ENCODE peak calls at places on chromosomes 1 and 21, in eight cellular contexts. N, D, F, E, X, V, H and A are unnamed samples.

GRCh38 chr1:209747580-209748262 is 8.1 kb upstream of the TRAF3IP3 start:
- DNase-seq in F (peak), D (peak), V (peak), X (peak), N (peak), H (peak), E (peak), A (peak)

GRCh38 chr1:245197911-245198379 is 43.2 kb downstream of the KIF26B start:
- DNase-seq in F (no peak), V (no peak), X (no peak), H (no peak), E (no peak), D (no peak), N (peak), A (no peak)

GRCh38 chr1:8925406-8925805 is 20.3 kb upstream of the CA6 start:
- DNase-seq in E (no peak), X (no peak), V (no peak), H (no peak), N (no peak), F (no peak), D (no peak), A (no peak)

GRCh38 chr1:157360021-157360390 is 192.3 kb downstream of the FCRL5 start:
- DNase-seq in X (no peak), F (no peak), H (no peak), E (no peak), N (no peak), D (no peak), V (no peak), A (no peak)

GRCh38 chr21:36980280-36981048 is 14.0 kb upstream of the HLCS start:
- DNase-seq in H (peak), D (peak), V (no peak), N (no peak), X (peak), E (no peak), F (peak), A (no peak)

GRCh38 chr1:61184035-61184713 is 101.8 kb downstream of the NFIA start:
- DNase-seq in D (peak), X (peak), V (peak), F (peak), E (no peak), N (peak), H (peak), A (peak)

GRCh38 chr1:29686012-29686930 is 449.9 kb downstream of the PTPRU start:
- DNase-seq in X (no peak), D (no peak), F (no peak), E (no peak), N (no peak), H (no peak), V (no peak), A (no peak)

GRCh38 chr1:107664882-107665871 is 299.8 kb downstream of the VAV3 start:
- DNase-seq in N (no peak), E (no peak), H (no peak), V (no peak), D (no peak), X (peak), F (no peak), A (no peak)

DNA sequence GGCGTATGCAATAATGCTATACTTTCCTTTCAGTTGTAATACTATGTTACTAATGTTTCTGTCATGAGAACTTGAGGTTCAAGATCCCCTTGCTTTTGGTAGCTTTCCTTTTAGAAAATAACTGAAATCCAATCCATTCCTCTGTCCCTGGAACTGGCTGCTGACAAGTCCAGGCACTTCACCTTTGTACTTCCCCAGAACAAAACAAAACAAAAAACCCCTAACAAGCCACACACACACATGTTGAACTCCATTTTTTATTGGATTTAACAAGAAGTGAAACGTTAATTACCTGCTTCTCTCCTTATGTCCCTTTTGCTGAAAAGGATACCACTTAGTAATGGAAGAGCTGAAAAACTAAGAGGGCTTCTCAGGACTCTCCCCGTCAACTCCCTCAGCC is 26.1 kb upstream of the SDC3 start:
- DNase-seq in H (no peak), D (no peak), F (no peak), N (no peak), E (no peak), V (no peak), X (no peak), A (no peak)
- H3K27ac ChIP-seq in H (no peak), D (no peak), F (no peak), N (no peak), E (peak), V (no peak), X (no peak), A (no peak)

GRCh38 chr1:207959141-207959825 is 48.4 kb upstream of the CD34 start:
- DNase-seq in H (peak), D (peak), X (peak), E (no peak), V (peak), F (peak), N (peak), A (peak)
- H3K27ac ChIP-seq in H (peak), D (peak), X (peak), E (no peak), V (peak), F (peak), N (no peak), A (peak)

DNA sequence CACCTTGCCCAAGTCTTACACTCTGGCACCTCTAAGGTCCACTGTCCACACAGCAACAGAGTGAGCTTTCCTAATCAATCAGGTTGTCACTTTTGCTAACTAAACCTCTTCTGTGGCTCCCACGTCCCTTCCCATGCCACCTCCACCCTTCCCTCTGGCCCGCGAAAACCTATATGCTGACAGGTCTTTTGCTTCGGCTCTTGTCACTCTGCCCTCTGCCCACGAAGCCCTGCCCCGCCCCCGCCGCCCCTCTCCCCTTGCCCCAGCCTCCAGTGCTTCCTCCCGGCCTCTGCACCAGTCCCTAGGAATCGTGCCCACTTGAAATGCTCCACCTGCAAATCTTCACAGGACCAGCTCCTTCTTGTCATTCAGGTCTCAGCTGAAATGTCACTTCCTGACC is 8.1 kb downstream of the TP53BP2 start:
- DNase-seq in V (no peak), H (no peak), F (no peak), X (no peak), N (no peak), E (no peak), D (no peak), A (no peak)
- H3K27ac ChIP-seq in V (no peak), H (no peak), F (no peak), X (no peak), N (no peak), E (no peak), D (no peak), A (no peak)

GRCh38 chr1:2210786-2211185 is 16.2 kb upstream of the FAAP20 start:
- DNase-seq in N (no peak), H (no peak), V (no peak), D (no peak), E (no peak), F (peak), X (no peak), A (no peak)
- H3K27ac ChIP-seq in N (no peak), H (peak), V (peak), D (no peak), E (no peak), F (no peak), X (peak), A (no peak)

DNA sequence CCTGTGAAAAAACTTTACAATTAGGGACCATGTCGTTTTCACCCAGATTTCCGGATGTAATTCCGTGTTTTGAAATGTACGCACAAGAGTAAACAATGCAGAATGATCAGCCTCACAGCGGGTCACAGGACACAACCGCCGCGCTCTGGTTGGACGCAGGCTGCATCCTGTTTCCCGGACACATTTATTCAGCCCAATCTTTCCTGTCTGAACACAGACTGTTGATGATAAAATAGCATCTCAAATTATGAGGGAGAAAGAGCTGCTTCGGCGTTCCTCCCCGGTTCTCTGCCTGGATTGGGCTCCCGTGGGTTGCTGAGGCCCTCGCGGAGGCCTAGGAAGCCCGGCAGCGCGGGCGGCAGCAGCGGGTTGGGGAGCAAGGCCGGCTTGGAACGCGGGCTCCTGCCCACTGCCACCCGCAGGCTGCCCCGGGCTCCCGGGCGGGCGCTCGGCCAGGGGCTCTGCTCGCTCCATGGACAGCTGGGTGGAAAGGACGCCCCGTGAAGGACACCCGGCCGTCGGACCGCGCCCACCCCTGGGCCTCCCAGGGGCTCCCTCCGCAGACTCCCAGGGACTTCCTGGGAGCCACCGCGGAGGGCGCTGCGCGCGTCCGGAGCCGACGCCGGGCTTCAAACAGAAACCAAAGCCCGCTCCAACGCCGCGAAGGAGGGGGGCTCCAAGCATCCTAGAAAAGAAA is 122.4 kb downstream of the ESRRG start:
- DNase-seq in V (peak), E (no peak), F (peak), H (peak), N (peak), X (peak), D (peak), A (peak)
- H3K27ac ChIP-seq in V (peak), E (no peak), F (peak), H (peak), N (peak), X (peak), D (peak), A (peak)

GRCh38 chr1:66402194-66402593 is 131.8 kb upstream of the SGIP1 start:
- DNase-seq in D (peak), E (no peak), V (peak), F (peak), H (peak), N (no peak), X (peak), A (no peak)
- H3K27ac ChIP-seq in D (no peak), E (no peak), V (no peak), F (no peak), H (no peak), N (no peak), X (peak), A (peak)

GRCh38 chr1:225762444-225762843 is 15.2 kb upstream of the SRP9 start:
- DNase-seq in D (no peak), F (no peak), N (peak), H (no peak), V (no peak), E (no peak), X (peak), A (no peak)
- H3K27ac ChIP-seq in D (no peak), F (no peak), N (peak), H (peak), V (peak), E (no peak), X (peak), A (no peak)

GRCh38 chr1:42953182-42954180 is 5.2 kb downstream of the SLC2A1 start:
- DNase-seq in D (no peak), V (no peak), X (no peak), F (no peak), H (no peak), E (no peak), N (no peak), A (peak)
- H3K27ac ChIP-seq in D (no peak), V (peak), X (no peak), F (peak), H (no peak), E (peak), N (peak), A (peak)

GRCh38 chr1:234720709-234721436 is 110.9 kb upstream of the IRF2BP2 start:
- DNase-seq in F (no peak), X (no peak), V (no peak), E (no peak), H (no peak), D (no peak), N (no peak), A (no peak)
- H3K27ac ChIP-seq in F (peak), X (peak), V (peak), E (no peak), H (peak), D (peak), N (peak), A (peak)

DNA sequence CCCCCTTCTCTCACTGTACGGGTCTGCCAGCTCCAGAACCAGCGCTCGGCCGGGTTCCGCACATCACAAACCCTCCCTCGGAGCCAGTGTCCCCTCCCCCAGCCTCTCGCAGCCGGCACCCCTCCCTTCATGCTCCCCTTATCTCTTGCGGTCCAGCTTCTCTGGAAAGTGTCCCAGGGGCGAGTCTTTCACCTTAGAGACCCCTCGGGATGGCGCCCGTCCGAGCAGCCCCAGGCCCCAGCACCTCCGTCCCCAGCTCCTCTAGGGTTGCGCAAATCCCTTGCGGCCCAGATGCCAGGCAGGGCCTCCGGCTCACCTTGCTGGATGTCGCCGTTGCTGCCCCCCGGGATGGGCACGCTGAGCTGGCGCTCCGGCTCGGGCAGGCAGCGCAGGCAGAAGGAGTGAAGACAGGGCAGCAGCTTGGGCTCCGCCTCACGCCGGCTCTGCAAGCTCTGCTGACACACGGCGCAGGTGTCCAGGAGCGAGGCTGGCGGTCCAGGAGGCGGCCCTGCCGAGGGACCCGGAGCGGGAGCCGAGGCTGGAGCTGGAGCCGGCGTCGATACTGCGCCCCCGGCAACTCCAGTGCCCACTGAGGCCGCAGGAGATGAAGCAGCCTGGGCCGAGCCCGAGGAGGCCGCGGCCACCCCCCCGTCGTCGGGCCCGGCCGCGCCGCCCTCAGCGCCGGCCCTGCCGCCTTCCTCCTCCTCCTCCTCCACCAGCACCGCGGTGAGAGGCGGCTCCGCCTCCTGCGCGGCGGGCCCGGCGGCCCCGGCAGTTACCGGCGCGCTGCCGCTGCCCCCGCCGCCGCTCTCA is 562 bp downstream of the TRIM33 start:
- DNase-seq in H (peak), N (peak), F (peak), V (peak), D (peak), X (no peak), E (peak), A (no peak)
- H3K27ac ChIP-seq in H (peak), N (peak), F (peak), V (peak), D (peak), X (peak), E (peak), A (peak)